ENCODE peak calls at places on chromosomes 12 and 14, in ten cellular contexts. W is HepG2, A is tibial nerve, D is stomach, Z is GM12878, P is sigmoid colon, C is H1, K is A549, J is upper lobe of left lung, V is esophagus muscularis mucosa. R is an unnamed sample.

GRCh38 chr14:103871596-103872480 is 24.5 kb upstream of the PPP1R13B start:
- DNase-seq in K (no peak), A (no peak), J (peak; percentile 90), C (no peak), Z (peak; percentile 12), V (no peak), D (peak; percentile 91), W (no peak), P (no peak), R (no peak)

GRCh38 chr12:102571889-102572288 is 91.5 kb upstream of the IGF1 start:
- DNase-seq in K (no peak), P (no peak), D (no peak), Z (no peak), J (no peak), A (no peak), V (no peak), C (no peak), W (no peak), R (no peak)

GRCh38 chr12:129110575-129110974 is 257.3 kb downstream of the GLT1D1 start:
- DNase-seq in K (no peak), A (no peak), Z (no peak), D (no peak), C (no peak), V (no peak), W (no peak), J (no peak), P (no peak), R (no peak)

GRCh38 chr14:93967637-93968250 is 8.6 kb downstream of the ASB2 start:
- DNase-seq in D (no peak), K (no peak), V (no peak), J (no peak), A (no peak), P (no peak), Z (peak; percentile 86), W (no peak), C (no peak), R (no peak)

GRCh38 chr12:72574138-72574537 is 302.0 kb downstream of the TRHDE start:
- DNase-seq in A (no peak), P (no peak), K (no peak), W (no peak), J (no peak), Z (no peak), D (no peak), C (no peak), V (no peak), R (no peak)

GRCh38 chr12:78864483-78865296 is at the start of gene SYT1:
- DNase-seq in J (no peak), K (peak; percentile 96), C (no peak), D (no peak), V (no peak), W (no peak), A (peak; percentile 22), Z (no peak), P (peak; percentile 79), R (peak; percentile 53)

GRCh38 chr12:46608431-46609280 is 217.1 kb downstream of the SLC38A4 start:
- DNase-seq in Z (no peak), P (no peak), K (no peak), C (no peak), A (no peak), J (no peak), D (no peak), V (no peak), W (no peak), R (no peak)

GRCh38 chr12:100229036-100229635 is 28.5 kb downstream of the ACTR6 start:
- DNase-seq in J (no peak), W (peak; percentile 28), A (no peak), Z (peak; percentile 1), V (no peak), D (no peak), P (no peak), K (peak; percentile 60), C (no peak), R (no peak)

GRCh38 chr12:69894800-69895199 is 69.8 kb downstream of the MYRFL start:
- DNase-seq in W (no peak), P (no peak), Z (no peak), J (no peak), C (no peak), V (no peak), K (no peak), D (no peak), A (no peak), R (no peak)

GRCh38 chr12:105393586-105393985 is 63.1 kb downstream of the C12orf75 start:
- DNase-seq in P (no peak), D (no peak), J (no peak), W (no peak), Z (no peak), K (no peak), V (no peak), A (no peak), C (no peak), R (no peak)

GRCh38 chr12:32877670-32878459 is 18.7 kb downstream of the PKP2 start:
- DNase-seq in J (peak; percentile 47), Z (no peak), V (no peak), P (no peak), C (no peak), K (no peak), W (no peak), D (peak; percentile 34), A (no peak), R (no peak)

GRCh38 chr14:42149609-42150261 is 543.1 kb downstream of the LRFN5 start:
- DNase-seq in W (no peak), D (no peak), C (no peak), K (no peak), J (no peak), A (no peak), Z (no peak), P (no peak), V (no peak), R (no peak)

GRCh38 chr14:55893695-55894094 is 224.5 kb upstream of the PELI2 start:
- DNase-seq in Z (no peak), D (no peak), C (no peak), K (no peak), W (no peak), V (no peak), J (no peak), P (no peak), A (no peak), R (no peak)

GRCh38 chr12:96150442-96150841 is 43.7 kb upstream of the ELK3 start:
- DNase-seq in D (no peak), J (no peak), P (no peak), K (no peak), W (no peak), Z (no peak), A (no peak), C (no peak), V (no peak), R (no peak)

GRCh38 chr12:49636979-49637378 is 13.6 kb downstream of the PRPF40B start:
- DNase-seq in C (no peak), A (peak; percentile 73), P (peak; percentile 82), V (no peak), D (peak; percentile 52), K (peak; percentile 67), J (peak; percentile 46), Z (no peak), W (peak; percentile 58), R (peak; percentile 78)

GRCh38 chr12:68370006-68370590 is 37.9 kb upstream of the MDM1 start:
- DNase-seq in Z (no peak), W (no peak), A (no peak), J (no peak), D (no peak), V (no peak), C (no peak), P (no peak), K (no peak), R (no peak)

DNA sequence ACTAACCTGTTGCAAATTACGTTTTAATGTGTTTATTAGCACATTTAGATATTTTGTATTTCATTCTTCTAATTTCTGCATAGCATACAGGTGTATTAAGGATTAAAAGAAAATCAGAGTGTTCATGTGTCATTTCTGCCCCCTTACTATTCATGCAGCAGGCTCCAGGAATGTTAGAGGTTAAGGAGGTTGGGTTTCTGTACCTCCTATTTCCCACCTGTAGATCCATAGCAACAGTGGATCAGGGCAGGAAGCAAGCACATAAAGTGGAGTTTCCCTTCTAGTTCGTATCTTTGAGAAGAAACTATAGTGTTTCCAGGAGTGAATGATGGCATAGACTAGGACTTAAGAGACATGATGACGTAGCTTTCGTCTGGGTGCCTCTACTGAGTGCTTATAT is 18.9 kb downstream of the JKAMP start:
- DNase-seq in K (no peak), J (no peak), W (no peak), Z (no peak), C (no peak), V (no peak), D (no peak), P (no peak), A (no peak), R (no peak)
- TF ChIP-seq EP300 in K (no peak), J (no peak), W (no peak), Z (no peak), C (no peak), V (no peak), D (no peak), P (no peak), A (no peak), R (no peak)

DNA sequence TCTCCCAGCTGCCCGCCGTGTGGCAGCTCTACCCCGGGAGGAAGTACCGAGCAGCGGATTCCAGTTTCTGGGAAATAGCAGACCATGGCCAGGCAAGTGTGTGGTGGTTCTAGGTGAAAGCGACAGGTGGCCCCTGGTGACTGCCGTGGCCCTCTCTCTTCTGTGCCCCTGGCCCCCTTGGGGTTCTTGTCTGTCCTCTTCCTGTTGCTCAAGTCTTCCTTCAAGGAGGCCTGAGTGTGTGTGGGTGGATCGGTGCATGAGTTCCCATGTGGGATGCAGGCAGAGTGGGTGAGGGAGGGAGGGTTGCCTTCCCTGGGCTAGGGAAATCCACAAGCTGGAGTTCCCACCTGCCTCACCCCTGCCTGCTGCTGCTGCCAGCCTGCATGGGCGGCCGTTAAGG is 4.6 kb downstream of the TCL1B start:
- DNase-seq in C (no peak), Z (no peak), V (no peak), K (no peak), P (no peak), J (no peak), W (no peak), A (no peak), D (no peak), R (no peak)
- H3K27ac ChIP-seq in C (no peak overlapping the region), Z (no peak overlapping the region), V (no peak overlapping the region), K (no peak overlapping the region), P (no peak overlapping the region), J (no peak overlapping the region), W (no peak overlapping the region), A (no peak overlapping the region), D (no peak overlapping the region), R (no peak overlapping the region)

GRCh38 chr14:101561145-101561896 is at the start of gene DIO3:
- DNase-seq in A (peak; percentile 42), J (no peak), D (no peak), W (no peak), Z (no peak), C (no peak), K (no peak), P (no peak), V (no peak), R (peak; percentile 70)
- TF ChIP-seq CTCF in A (no peak), J (no peak), D (no peak), W (no peak), Z (no peak), C (no peak), K (no peak), P (no peak), V (no peak), R (no peak)

DNA sequence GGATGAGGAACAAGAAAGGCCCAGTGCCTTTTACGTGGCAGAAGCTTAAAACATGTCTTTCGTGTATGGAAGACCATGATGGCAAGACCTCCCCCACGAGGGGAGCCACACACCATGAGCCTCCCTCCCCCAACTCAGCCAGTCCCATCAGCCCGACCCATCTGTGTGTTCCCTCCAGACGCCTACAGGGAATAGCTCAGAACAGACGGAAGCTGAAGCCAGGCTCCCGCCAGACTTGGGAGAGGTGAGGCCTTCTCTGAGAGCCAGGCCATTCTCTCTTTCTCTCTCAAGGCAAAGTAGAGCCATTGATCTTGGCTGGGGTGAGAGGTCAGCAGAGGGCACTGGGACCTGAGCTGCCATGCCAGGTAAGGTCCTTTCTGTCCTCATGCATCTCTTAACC is 9.5 kb downstream of the REM2 start:
- DNase-seq in Z (no peak), C (no peak), A (no peak), P (no peak), V (no peak), K (no peak), J (no peak), D (no peak), W (no peak), R (no peak)
- TF ChIP-seq EP300 in Z (no peak), C (no peak), A (no peak), P (no peak), V (no peak), K (no peak), J (no peak), D (no peak), W (no peak), R (no peak)